ENCODE peak calls at places on chromosomes 6 and 20, in five cellular contexts. One of them, this sample, is unnamed.

GRCh38 chr20:25507385-25508082 is 77.8 kb downstream of the NINL start:
- DNase-seq in activated CD4-positive, alpha-beta T cell treated with anti-CD3 and anti-CD28 coated beads for 36 hours: no peak
- DNase-seq in prostate gland: no peak
- DNase-seq in left lobe of liver: no peak
- DNase-seq in MCF 10A: no peak
- DNase-seq in this sample: no peak

GRCh38 chr6:25105070-25105925 is 169.5 kb upstream of the RIPOR2 start:
- DNase-seq in left lobe of liver: no peak
- DNase-seq in prostate gland: no peak
- DNase-seq in activated CD4-positive, alpha-beta T cell treated with anti-CD3 and anti-CD28 coated beads for 36 hours: no peak
- DNase-seq in MCF 10A: no peak
- DNase-seq in this sample: no peak

GRCh38 chr20:58599966-58600365 is 51.1 kb upstream of the STX16 start:
- DNase-seq in activated CD4-positive, alpha-beta T cell treated with anti-CD3 and anti-CD28 coated beads for 36 hours: no peak
- DNase-seq in MCF 10A: no peak
- DNase-seq in prostate gland: no peak
- DNase-seq in left lobe of liver: no peak
- DNase-seq in this sample: no peak

GRCh38 chr20:52103911-52104545 is 87.6 kb downstream of the ZFP64 start:
- DNase-seq in activated CD4-positive, alpha-beta T cell treated with anti-CD3 and anti-CD28 coated beads for 36 hours: peak
- DNase-seq in left lobe of liver: no peak
- DNase-seq in MCF 10A: no peak
- DNase-seq in prostate gland: no peak
- DNase-seq in this sample: no peak

GRCh38 chr20:50701055-50701963 is 10.0 kb upstream of the RIPOR3 start:
- DNase-seq in MCF 10A: no peak
- DNase-seq in prostate gland: no peak
- DNase-seq in activated CD4-positive, alpha-beta T cell treated with anti-CD3 and anti-CD28 coated beads for 36 hours: no peak
- DNase-seq in left lobe of liver: no peak
- DNase-seq in this sample: peak

GRCh38 chr6:152110878-152111820 is 303.7 kb downstream of the ESR1 start:
- DNase-seq in prostate gland: no peak
- DNase-seq in activated CD4-positive, alpha-beta T cell treated with anti-CD3 and anti-CD28 coated beads for 36 hours: no peak
- DNase-seq in left lobe of liver: peak
- DNase-seq in MCF 10A: peak
- DNase-seq in this sample: no peak

GRCh38 chr20:23479043-23479442 is 11.9 kb upstream of the CST8 start:
- DNase-seq in prostate gland: no peak
- DNase-seq in MCF 10A: no peak
- DNase-seq in left lobe of liver: no peak
- DNase-seq in activated CD4-positive, alpha-beta T cell treated with anti-CD3 and anti-CD28 coated beads for 36 hours: no peak
- DNase-seq in this sample: no peak

GRCh38 chr20:56181593-56181992 is 66.9 kb upstream of the MC3R start:
- DNase-seq in MCF 10A: peak
- DNase-seq in left lobe of liver: no peak
- DNase-seq in prostate gland: no peak
- DNase-seq in activated CD4-positive, alpha-beta T cell treated with anti-CD3 and anti-CD28 coated beads for 36 hours: peak
- DNase-seq in this sample: no peak

GRCh38 chr6:134903448-134903847 is 46.5 kb downstream of the ALDH8A1 start:
- DNase-seq in activated CD4-positive, alpha-beta T cell treated with anti-CD3 and anti-CD28 coated beads for 36 hours: no peak
- DNase-seq in prostate gland: no peak
- DNase-seq in left lobe of liver: no peak
- DNase-seq in MCF 10A: no peak
- DNase-seq in this sample: no peak

GRCh38 chr6:161608771-161609170 is 334.9 kb upstream of the AGPAT4 start:
- DNase-seq in MCF 10A: no peak
- DNase-seq in left lobe of liver: no peak
- DNase-seq in activated CD4-positive, alpha-beta T cell treated with anti-CD3 and anti-CD28 coated beads for 36 hours: no peak
- DNase-seq in prostate gland: no peak
- DNase-seq in this sample: no peak

GRCh38 chr20:22581437-22582385 is 2.7 kb downstream of the FOXA2 start:
- DNase-seq in prostate gland: no peak
- DNase-seq in activated CD4-positive, alpha-beta T cell treated with anti-CD3 and anti-CD28 coated beads for 36 hours: no peak
- DNase-seq in MCF 10A: no peak
- DNase-seq in left lobe of liver: no peak
- DNase-seq in this sample: no peak

GRCh38 chr6:34068462-34069044 is 77.3 kb downstream of the GRM4 start:
- DNase-seq in left lobe of liver: no peak
- DNase-seq in activated CD4-positive, alpha-beta T cell treated with anti-CD3 and anti-CD28 coated beads for 36 hours: no peak
- DNase-seq in MCF 10A: no peak
- DNase-seq in prostate gland: no peak
- DNase-seq in this sample: no peak

GRCh38 chr20:1301031-1301529 is 27.9 kb downstream of the SDCBP2 start:
- DNase-seq in left lobe of liver: no peak
- DNase-seq in MCF 10A: peak
- DNase-seq in prostate gland: no peak
- DNase-seq in activated CD4-positive, alpha-beta T cell treated with anti-CD3 and anti-CD28 coated beads for 36 hours: peak
- DNase-seq in this sample: no peak

GRCh38 chr6:43524483-43524961 is 7.6 kb downstream of the POLR1C start:
- DNase-seq in prostate gland: no peak
- DNase-seq in left lobe of liver: no peak
- DNase-seq in activated CD4-positive, alpha-beta T cell treated with anti-CD3 and anti-CD28 coated beads for 36 hours: no peak
- DNase-seq in MCF 10A: no peak
- DNase-seq in this sample: peak

GRCh38 chr6:109853951-109854350 is 124.2 kb upstream of the GPR6 start:
- DNase-seq in prostate gland: no peak
- DNase-seq in activated CD4-positive, alpha-beta T cell treated with anti-CD3 and anti-CD28 coated beads for 36 hours: no peak
- DNase-seq in left lobe of liver: no peak
- DNase-seq in MCF 10A: no peak
- DNase-seq in this sample: no peak

GRCh38 chr20:51570755-51571469 is 28.4 kb upstream of the NFATC2 start:
- DNase-seq in activated CD4-positive, alpha-beta T cell treated with anti-CD3 and anti-CD28 coated beads for 36 hours: no peak
- DNase-seq in MCF 10A: no peak
- DNase-seq in left lobe of liver: no peak
- DNase-seq in prostate gland: no peak
- DNase-seq in this sample: no peak

GRCh38 chr6:21678990-21679389 is 85.4 kb downstream of the SOX4 start:
- DNase-seq in left lobe of liver: no peak
- DNase-seq in prostate gland: no peak
- DNase-seq in activated CD4-positive, alpha-beta T cell treated with anti-CD3 and anti-CD28 coated beads for 36 hours: no peak
- DNase-seq in MCF 10A: no peak
- DNase-seq in this sample: peak

GRCh38 chr20:52684911-52685310 is 287.2 kb upstream of the TSHZ2 start:
- DNase-seq in left lobe of liver: no peak
- DNase-seq in prostate gland: no peak
- DNase-seq in activated CD4-positive, alpha-beta T cell treated with anti-CD3 and anti-CD28 coated beads for 36 hours: no peak
- DNase-seq in MCF 10A: no peak
- DNase-seq in this sample: no peak

GRCh38 chr6:116246089-116246488 is 7.8 kb downstream of the TSPYL4 start:
- DNase-seq in prostate gland: no peak
- DNase-seq in activated CD4-positive, alpha-beta T cell treated with anti-CD3 and anti-CD28 coated beads for 36 hours: no peak
- DNase-seq in MCF 10A: no peak
- DNase-seq in left lobe of liver: no peak
- DNase-seq in this sample: no peak

GRCh38 chr6:129141499-129141898 is 258.6 kb downstream of the LAMA2 start:
- DNase-seq in activated CD4-positive, alpha-beta T cell treated with anti-CD3 and anti-CD28 coated beads for 36 hours: no peak
- DNase-seq in left lobe of liver: no peak
- DNase-seq in MCF 10A: no peak
- DNase-seq in prostate gland: no peak
- DNase-seq in this sample: no peak

GRCh38 chr6:111469543-111469942 is 13.5 kb downstream of the REV3L start:
- DNase-seq in MCF 10A: no peak
- DNase-seq in activated CD4-positive, alpha-beta T cell treated with anti-CD3 and anti-CD28 coated beads for 36 hours: no peak
- DNase-seq in left lobe of liver: no peak
- DNase-seq in prostate gland: no peak
- DNase-seq in this sample: peak

GRCh38 chr6:29917843-29918242 is 24.5 kb upstream of the HLA-A start:
- DNase-seq in left lobe of liver: no peak
- DNase-seq in prostate gland: no peak
- DNase-seq in MCF 10A: no peak
- DNase-seq in activated CD4-positive, alpha-beta T cell treated with anti-CD3 and anti-CD28 coated beads for 36 hours: no peak
- DNase-seq in this sample: no peak

GRCh38 chr20:57622579-57623381 is 2.6 kb upstream of the ZBP1 start:
- DNase-seq in activated CD4-positive, alpha-beta T cell treated with anti-CD3 and anti-CD28 coated beads for 36 hours: peak
- DNase-seq in MCF 10A: peak
- DNase-seq in prostate gland: peak
- DNase-seq in left lobe of liver: peak
- DNase-seq in this sample: peak

GRCh38 chr6:148629910-148630470 is 116.8 kb upstream of the UST start:
- DNase-seq in activated CD4-positive, alpha-beta T cell treated with anti-CD3 and anti-CD28 coated beads for 36 hours: no peak
- DNase-seq in left lobe of liver: no peak
- DNase-seq in MCF 10A: no peak
- DNase-seq in prostate gland: no peak
- DNase-seq in this sample: no peak

GRCh38 chr6:28838289-28838633 is 85.5 kb downstream of the TRIM27 start:
- DNase-seq in activated CD4-positive, alpha-beta T cell treated with anti-CD3 and anti-CD28 coated beads for 36 hours: peak
- DNase-seq in MCF 10A: peak
- DNase-seq in prostate gland: peak
- DNase-seq in left lobe of liver: peak
- DNase-seq in this sample: peak

GRCh38 chr6:145116591-145117178 is 618.6 kb downstream of the EPM2A start:
- DNase-seq in activated CD4-positive, alpha-beta T cell treated with anti-CD3 and anti-CD28 coated beads for 36 hours: no peak
- DNase-seq in left lobe of liver: no peak
- DNase-seq in MCF 10A: no peak
- DNase-seq in prostate gland: no peak
- DNase-seq in this sample: peak

GRCh38 chr20:59835057-59835447 is 98.4 kb downstream of the SYCP2 start:
- DNase-seq in activated CD4-positive, alpha-beta T cell treated with anti-CD3 and anti-CD28 coated beads for 36 hours: no peak
- DNase-seq in MCF 10A: no peak
- DNase-seq in left lobe of liver: no peak
- DNase-seq in prostate gland: no peak
- DNase-seq in this sample: no peak

GRCh38 chr6:133040025-133040838 is 200.9 kb upstream of the EYA4 start:
- DNase-seq in MCF 10A: peak
- DNase-seq in activated CD4-positive, alpha-beta T cell treated with anti-CD3 and anti-CD28 coated beads for 36 hours: no peak
- DNase-seq in prostate gland: no peak
- DNase-seq in left lobe of liver: no peak
- DNase-seq in this sample: no peak

GRCh38 chr20:4266183-4266582 is 250.8 kb upstream of the RNF24 start:
- DNase-seq in MCF 10A: no peak
- DNase-seq in left lobe of liver: no peak
- DNase-seq in activated CD4-positive, alpha-beta T cell treated with anti-CD3 and anti-CD28 coated beads for 36 hours: no peak
- DNase-seq in prostate gland: no peak
- DNase-seq in this sample: no peak